ENCODE peak calls at places on chromosomes 5 and 9, in eight cellular contexts. One of them, this sample, is unnamed.

GRCh38 chr9:33927694-33928093 is 110.7 kb downstream of the UBE2R2 start:
- DNase-seq in astrocyte of the spinal cord: no peak
- DNase-seq in cardiac septum: no peak
- DNase-seq in activated T-helper 1 cell treated with Interleukin-2 at 50 U/mL for 16 hours: no peak
- DNase-seq in spleen: no peak
- DNase-seq in AG08395: no peak
- DNase-seq in iPS-NIHi11: no peak
- DNase-seq in Right ventricle myocardium superior: no peak
- DNase-seq in this sample: no peak

GRCh38 chr5:3598725-3599282 is 3.2 kb downstream of the IRX1 start:
- DNase-seq in Right ventricle myocardium superior: no peak
- DNase-seq in iPS-NIHi11: no peak
- DNase-seq in astrocyte of the spinal cord: peak
- DNase-seq in AG08395: no peak
- DNase-seq in cardiac septum: no peak
- DNase-seq in activated T-helper 1 cell treated with Interleukin-2 at 50 U/mL for 16 hours: no peak
- DNase-seq in spleen: no peak
- DNase-seq in this sample: no peak

GRCh38 chr9:79984429-79985067 is 412.8 kb downstream of the TLE4 start:
- DNase-seq in astrocyte of the spinal cord: no peak
- DNase-seq in activated T-helper 1 cell treated with Interleukin-2 at 50 U/mL for 16 hours: no peak
- DNase-seq in cardiac septum: no peak
- DNase-seq in spleen: no peak
- DNase-seq in Right ventricle myocardium superior: no peak
- DNase-seq in iPS-NIHi11: no peak
- DNase-seq in AG08395: no peak
- DNase-seq in this sample: no peak

GRCh38 chr5:135308245-135308644 is 90.8 kb downstream of the MACROH2A1 start:
- DNase-seq in iPS-NIHi11: no peak
- DNase-seq in activated T-helper 1 cell treated with Interleukin-2 at 50 U/mL for 16 hours: no peak
- DNase-seq in astrocyte of the spinal cord: peak
- DNase-seq in spleen: no peak
- DNase-seq in AG08395: peak
- DNase-seq in cardiac septum: no peak
- DNase-seq in Right ventricle myocardium superior: no peak
- DNase-seq in this sample: no peak

GRCh38 chr5:81017320-81017719 is 57.2 kb downstream of the RASGRF2 start:
- DNase-seq in spleen: no peak
- DNase-seq in Right ventricle myocardium superior: no peak
- DNase-seq in iPS-NIHi11: no peak
- DNase-seq in astrocyte of the spinal cord: no peak
- DNase-seq in AG08395: no peak
- DNase-seq in activated T-helper 1 cell treated with Interleukin-2 at 50 U/mL for 16 hours: no peak
- DNase-seq in cardiac septum: no peak
- DNase-seq in this sample: no peak

GRCh38 chr9:10703139-10703538 is 90.3 kb upstream of the PTPRD start:
- DNase-seq in astrocyte of the spinal cord: no peak
- DNase-seq in AG08395: no peak
- DNase-seq in activated T-helper 1 cell treated with Interleukin-2 at 50 U/mL for 16 hours: no peak
- DNase-seq in spleen: no peak
- DNase-seq in iPS-NIHi11: no peak
- DNase-seq in Right ventricle myocardium superior: no peak
- DNase-seq in cardiac septum: no peak
- DNase-seq in this sample: no peak

GRCh38 chr5:157559301-157559700 is 16.3 kb downstream of the ADAM19 start:
- DNase-seq in Right ventricle myocardium superior: no peak
- DNase-seq in AG08395: peak
- DNase-seq in iPS-NIHi11: no peak
- DNase-seq in astrocyte of the spinal cord: no peak
- DNase-seq in spleen: no peak
- DNase-seq in cardiac septum: no peak
- DNase-seq in activated T-helper 1 cell treated with Interleukin-2 at 50 U/mL for 16 hours: no peak
- DNase-seq in this sample: no peak

GRCh38 chr5:148454576-148454975 is 70.8 kb downstream of the FBXO38 start:
- DNase-seq in AG08395: no peak
- DNase-seq in spleen: no peak
- DNase-seq in Right ventricle myocardium superior: peak
- DNase-seq in astrocyte of the spinal cord: no peak
- DNase-seq in iPS-NIHi11: peak
- DNase-seq in activated T-helper 1 cell treated with Interleukin-2 at 50 U/mL for 16 hours: no peak
- DNase-seq in cardiac septum: no peak
- DNase-seq in this sample: peak

GRCh38 chr9:38626006-38626405 is 5.6 kb upstream of the ANKRD18A start:
- DNase-seq in spleen: no peak
- DNase-seq in Right ventricle myocardium superior: no peak
- DNase-seq in cardiac septum: no peak
- DNase-seq in activated T-helper 1 cell treated with Interleukin-2 at 50 U/mL for 16 hours: no peak
- DNase-seq in iPS-NIHi11: no peak
- DNase-seq in astrocyte of the spinal cord: no peak
- DNase-seq in AG08395: no peak
- DNase-seq in this sample: no peak

GRCh38 chr5:109585012-109585599 is 104.6 kb upstream of the MAN2A1 start:
- DNase-seq in AG08395: peak
- DNase-seq in activated T-helper 1 cell treated with Interleukin-2 at 50 U/mL for 16 hours: no peak
- DNase-seq in cardiac septum: no peak
- DNase-seq in Right ventricle myocardium superior: no peak
- DNase-seq in spleen: no peak
- DNase-seq in astrocyte of the spinal cord: no peak
- DNase-seq in iPS-NIHi11: no peak
- DNase-seq in this sample: no peak

GRCh38 chr9:109035684-109036423 is 22.6 kb upstream of the CTNNAL1 start:
- DNase-seq in astrocyte of the spinal cord: peak
- DNase-seq in Right ventricle myocardium superior: no peak
- DNase-seq in activated T-helper 1 cell treated with Interleukin-2 at 50 U/mL for 16 hours: no peak
- DNase-seq in cardiac septum: no peak
- DNase-seq in iPS-NIHi11: no peak
- DNase-seq in AG08395: peak
- DNase-seq in spleen: no peak
- DNase-seq in this sample: no peak

GRCh38 chr5:175572922-175573321 is 84.9 kb upstream of the HRH2 start:
- DNase-seq in cardiac septum: no peak
- DNase-seq in spleen: no peak
- DNase-seq in AG08395: no peak
- DNase-seq in iPS-NIHi11: no peak
- DNase-seq in Right ventricle myocardium superior: no peak
- DNase-seq in activated T-helper 1 cell treated with Interleukin-2 at 50 U/mL for 16 hours: no peak
- DNase-seq in astrocyte of the spinal cord: peak
- DNase-seq in this sample: no peak

GRCh38 chr5:665541-665955 is 27.6 kb downstream of the TPPP start:
- DNase-seq in astrocyte of the spinal cord: no peak
- DNase-seq in Right ventricle myocardium superior: peak
- DNase-seq in iPS-NIHi11: peak
- DNase-seq in AG08395: no peak
- DNase-seq in activated T-helper 1 cell treated with Interleukin-2 at 50 U/mL for 16 hours: no peak
- DNase-seq in cardiac septum: no peak
- DNase-seq in spleen: no peak
- DNase-seq in this sample: no peak

GRCh38 chr5:112192886-112193285 is 226.2 kb downstream of the EPB41L4A start:
- DNase-seq in astrocyte of the spinal cord: no peak
- DNase-seq in activated T-helper 1 cell treated with Interleukin-2 at 50 U/mL for 16 hours: no peak
- DNase-seq in Right ventricle myocardium superior: no peak
- DNase-seq in cardiac septum: no peak
- DNase-seq in AG08395: no peak
- DNase-seq in iPS-NIHi11: no peak
- DNase-seq in spleen: no peak
- DNase-seq in this sample: no peak

GRCh38 chr9:69976165-69976564 is 67.5 kb upstream of the MAMDC2 start:
- DNase-seq in iPS-NIHi11: no peak
- DNase-seq in activated T-helper 1 cell treated with Interleukin-2 at 50 U/mL for 16 hours: no peak
- DNase-seq in astrocyte of the spinal cord: peak
- DNase-seq in spleen: no peak
- DNase-seq in Right ventricle myocardium superior: no peak
- DNase-seq in cardiac septum: no peak
- DNase-seq in AG08395: peak
- DNase-seq in this sample: no peak

GRCh38 chr5:177607452-177608192 is 7.7 kb downstream of the B4GALT7 start:
- DNase-seq in iPS-NIHi11: peak
- DNase-seq in Right ventricle myocardium superior: peak
- DNase-seq in cardiac septum: no peak
- DNase-seq in astrocyte of the spinal cord: peak
- DNase-seq in AG08395: peak
- DNase-seq in spleen: peak
- DNase-seq in activated T-helper 1 cell treated with Interleukin-2 at 50 U/mL for 16 hours: peak
- DNase-seq in this sample: peak

GRCh38 chr9:96875460-96876142 is 21.3 kb upstream of the ZNF782 start:
- DNase-seq in iPS-NIHi11: peak
- DNase-seq in spleen: peak
- DNase-seq in activated T-helper 1 cell treated with Interleukin-2 at 50 U/mL for 16 hours: no peak
- DNase-seq in cardiac septum: peak
- DNase-seq in AG08395: peak
- DNase-seq in astrocyte of the spinal cord: peak
- DNase-seq in Right ventricle myocardium superior: peak
- DNase-seq in this sample: peak

GRCh38 chr9:91062281-91062680 is 260.7 kb downstream of the SYK start:
- DNase-seq in iPS-NIHi11: no peak
- DNase-seq in AG08395: no peak
- DNase-seq in spleen: no peak
- DNase-seq in activated T-helper 1 cell treated with Interleukin-2 at 50 U/mL for 16 hours: no peak
- DNase-seq in cardiac septum: no peak
- DNase-seq in astrocyte of the spinal cord: no peak
- DNase-seq in Right ventricle myocardium superior: no peak
- DNase-seq in this sample: no peak

GRCh38 chr5:110055301-110055700 is 365.6 kb downstream of the MAN2A1 start:
- DNase-seq in spleen: no peak
- DNase-seq in activated T-helper 1 cell treated with Interleukin-2 at 50 U/mL for 16 hours: no peak
- DNase-seq in astrocyte of the spinal cord: peak
- DNase-seq in AG08395: peak
- DNase-seq in cardiac septum: no peak
- DNase-seq in iPS-NIHi11: no peak
- DNase-seq in Right ventricle myocardium superior: no peak
- DNase-seq in this sample: no peak

GRCh38 chr5:73104326-73104725 is 16.0 kb upstream of the TMEM171 start:
- DNase-seq in spleen: no peak
- DNase-seq in astrocyte of the spinal cord: no peak
- DNase-seq in cardiac septum: no peak
- DNase-seq in AG08395: no peak
- DNase-seq in activated T-helper 1 cell treated with Interleukin-2 at 50 U/mL for 16 hours: no peak
- DNase-seq in iPS-NIHi11: no peak
- DNase-seq in Right ventricle myocardium superior: no peak
- DNase-seq in this sample: no peak

GRCh38 chr9:38087934-38088925 is 19.2 kb upstream of the SHB start:
- DNase-seq in Right ventricle myocardium superior: peak
- DNase-seq in activated T-helper 1 cell treated with Interleukin-2 at 50 U/mL for 16 hours: peak
- DNase-seq in cardiac septum: peak
- DNase-seq in astrocyte of the spinal cord: peak
- DNase-seq in AG08395: peak
- DNase-seq in spleen: peak
- DNase-seq in iPS-NIHi11: peak
- DNase-seq in this sample: peak

GRCh38 chr5:170597109-170597741 is 93.4 kb downstream of the KCNIP1 start:
- DNase-seq in Right ventricle myocardium superior: no peak
- DNase-seq in AG08395: peak
- DNase-seq in astrocyte of the spinal cord: peak
- DNase-seq in activated T-helper 1 cell treated with Interleukin-2 at 50 U/mL for 16 hours: no peak
- DNase-seq in iPS-NIHi11: no peak
- DNase-seq in spleen: no peak
- DNase-seq in cardiac septum: no peak
- DNase-seq in this sample: no peak

GRCh38 chr9:126708178-126708577 is 94.5 kb downstream of the LMX1B start:
- DNase-seq in Right ventricle myocardium superior: no peak
- DNase-seq in spleen: peak
- DNase-seq in iPS-NIHi11: no peak
- DNase-seq in activated T-helper 1 cell treated with Interleukin-2 at 50 U/mL for 16 hours: no peak
- DNase-seq in cardiac septum: no peak
- DNase-seq in astrocyte of the spinal cord: no peak
- DNase-seq in AG08395: no peak
- DNase-seq in this sample: no peak

GRCh38 chr5:113036826-113037225 is 60.2 kb downstream of the DCP2 start:
- DNase-seq in AG08395: no peak
- DNase-seq in activated T-helper 1 cell treated with Interleukin-2 at 50 U/mL for 16 hours: no peak
- DNase-seq in spleen: no peak
- DNase-seq in Right ventricle myocardium superior: no peak
- DNase-seq in cardiac septum: no peak
- DNase-seq in astrocyte of the spinal cord: no peak
- DNase-seq in iPS-NIHi11: no peak
- DNase-seq in this sample: no peak

GRCh38 chr5:92944903-92945629 is 636.0 kb downstream of the NR2F1-AS1 start:
- DNase-seq in Right ventricle myocardium superior: no peak
- DNase-seq in activated T-helper 1 cell treated with Interleukin-2 at 50 U/mL for 16 hours: no peak
- DNase-seq in AG08395: peak
- DNase-seq in cardiac septum: no peak
- DNase-seq in astrocyte of the spinal cord: peak
- DNase-seq in spleen: no peak
- DNase-seq in iPS-NIHi11: no peak
- DNase-seq in this sample: no peak

GRCh38 chr5:132489051-132489770 is 1.4 kb downstream of the IRF1 start:
- DNase-seq in AG08395: no peak
- DNase-seq in Right ventricle myocardium superior: no peak
- DNase-seq in cardiac septum: no peak
- DNase-seq in astrocyte of the spinal cord: no peak
- DNase-seq in activated T-helper 1 cell treated with Interleukin-2 at 50 U/mL for 16 hours: no peak
- DNase-seq in iPS-NIHi11: no peak
- DNase-seq in spleen: peak
- DNase-seq in this sample: no peak

GRCh38 chr9:22469928-22470544 is 23.4 kb downstream of the DMRTA1 start:
- DNase-seq in iPS-NIHi11: peak
- DNase-seq in cardiac septum: no peak
- DNase-seq in spleen: no peak
- DNase-seq in activated T-helper 1 cell treated with Interleukin-2 at 50 U/mL for 16 hours: no peak
- DNase-seq in Right ventricle myocardium superior: no peak
- DNase-seq in astrocyte of the spinal cord: peak
- DNase-seq in AG08395: peak
- DNase-seq in this sample: no peak

GRCh38 chr9:117656007-117656406 is 48.2 kb upstream of the TLR4 start:
- DNase-seq in spleen: no peak
- DNase-seq in astrocyte of the spinal cord: no peak
- DNase-seq in cardiac septum: no peak
- DNase-seq in iPS-NIHi11: no peak
- DNase-seq in AG08395: no peak
- DNase-seq in Right ventricle myocardium superior: no peak
- DNase-seq in activated T-helper 1 cell treated with Interleukin-2 at 50 U/mL for 16 hours: no peak
- DNase-seq in this sample: no peak

GRCh38 chr9:18256574-18256973 is 217.4 kb upstream of the ADAMTSL1 start:
- DNase-seq in cardiac septum: no peak
- DNase-seq in iPS-NIHi11: no peak
- DNase-seq in activated T-helper 1 cell treated with Interleukin-2 at 50 U/mL for 16 hours: no peak
- DNase-seq in astrocyte of the spinal cord: peak
- DNase-seq in AG08395: peak
- DNase-seq in Right ventricle myocardium superior: peak
- DNase-seq in spleen: no peak
- DNase-seq in this sample: peak